ENCODE peak calls at places on chromosome 5, in five cellular contexts. U, K, I, Q and F are unnamed samples.

GRCh38 chr5:39031041-39031440 is 43.2 kb downstream of the RICTOR start:
- DNase-seq in K (no peak), Q (no peak), U (no peak), I (no peak), F (peak; percentile 41)

GRCh38 chr5:163915481-163915961 is 410.1 kb downstream of the MAT2B start:
- DNase-seq in K (no peak), Q (peak; percentile 93), U (no peak), I (peak; percentile 54), F (no peak)

GRCh38 chr5:151195622-151196021 is 28.3 kb downstream of the CCDC69 start:
- DNase-seq in U (no peak), Q (no peak), K (no peak), I (peak; percentile 91), F (no peak)

GRCh38 chr5:1016036-1016435 is 7.4 kb downstream of the NKD2 start:
- DNase-seq in I (no peak), K (no peak), Q (no peak), U (no peak), F (no peak)

GRCh38 chr5:167447466-167447865 is 844.0 kb upstream of the WWC1 start:
- DNase-seq in U (no peak), K (no peak), Q (no peak), I (no peak), F (no peak)

GRCh38 chr5:131357739-131358561 is 94.1 kb downstream of the CDC42SE2 start:
- DNase-seq in K (no peak), U (no peak), I (no peak), Q (no peak), F (no peak)

GRCh38 chr5:92909545-92909962 is 671.5 kb downstream of the NR2F1-AS1 start:
- DNase-seq in K (peak; percentile 63), I (peak; percentile 31), Q (peak; percentile 25), U (no peak), F (no peak)

GRCh38 chr5:116632890-116633289 is 58.3 kb upstream of the SEMA6A start:
- DNase-seq in I (no peak), K (no peak), U (no peak), Q (no peak), F (no peak)

GRCh38 chr5:27010646-27011045 is 27.7 kb downstream of the CDH9 start:
- DNase-seq in K (no peak), U (no peak), I (no peak), Q (no peak), F (no peak)

GRCh38 chr5:72552041-72552557 is 44.9 kb upstream of the ZNF366 start:
- DNase-seq in Q (no peak), K (no peak), I (peak; percentile 87), U (no peak), F (peak; percentile 71)

GRCh38 chr5:132190161-132190817 is 37.4 kb downstream of the P4HA2 start:
- DNase-seq in I (peak; percentile 81), Q (peak; percentile 85), U (peak; percentile 85), K (peak; percentile 39), F (peak; percentile 94)

GRCh38 chr5:91162534-91163381 is 220.4 kb downstream of the ARRDC3 start:
- DNase-seq in K (peak; percentile 9), U (peak; percentile 62), I (peak; percentile 88), Q (no peak), F (peak; percentile 73)

GRCh38 chr5:30849801-30850370 is 343.6 kb upstream of the CDH6 start:
- DNase-seq in U (peak; percentile 22), I (no peak), Q (no peak), K (no peak), F (no peak)

GRCh38 chr5:123080215-123080614 is 8.8 kb upstream of the PRDM6 start:
- DNase-seq in I (no peak), Q (no peak), K (no peak), U (no peak), F (no peak)

GRCh38 chr5:163379298-163380155 is 57.9 kb upstream of the CCNG1 start:
- DNase-seq in U (peak; percentile 56), K (no peak), I (peak; percentile 90), Q (no peak), F (no peak)

GRCh38 chr5:150567031-150567680 is 59.2 kb downstream of the NDST1 start:
- DNase-seq in Q (no peak), U (no peak), I (peak; percentile 95), K (no peak), F (no peak)

GRCh38 chr5:181045316-181045715 is 5.2 kb downstream of the BTNL9 start:
- DNase-seq in K (no peak), Q (peak; percentile 75), I (no peak), U (no peak), F (no peak)

GRCh38 chr5:109767184-109767995 is 77.7 kb downstream of the MAN2A1 start:
- DNase-seq in U (no peak), Q (no peak), K (no peak), I (no peak), F (no peak)

GRCh38 chr5:175226506-175226905 is 217.5 kb downstream of the DRD1 start:
- DNase-seq in K (no peak), Q (no peak), I (no peak), U (no peak), F (no peak)

GRCh38 chr5:149940077-149940574 is 4.5 kb downstream of the PDE6A start:
- DNase-seq in I (peak; percentile 50), K (no peak), U (no peak), Q (no peak), F (no peak)

GRCh38 chr5:1524799-1525623 is 1.3 kb upstream of the LPCAT1 start:
- DNase-seq in U (no peak), I (no peak), Q (peak; percentile 50), K (no peak), F (peak; percentile 55)

GRCh38 chr5:73446631-73447233 is 1.8 kb downstream of the FOXD1 start:
- DNase-seq in U (no peak), K (no peak), I (peak; percentile 17), Q (no peak), F (no peak)

GRCh38 chr5:891837-892389 is 688 bp downstream of the BRD9 start:
- DNase-seq in U (peak; percentile 50), I (peak; percentile 11), K (no peak), Q (peak; percentile 24), F (peak; percentile 96)

GRCh38 chr5:68830499-68830898 is 263.3 kb upstream of the SLC30A5 start:
- DNase-seq in Q (no peak), I (no peak), U (no peak), K (no peak), F (no peak)

GRCh38 chr5:71891856-71892255 is 172.8 kb downstream of the CARTPT start:
- DNase-seq in K (peak; percentile 17), Q (no peak), I (no peak), U (no peak), F (no peak)

GRCh38 chr5:62143268-62144229 is 162.5 kb upstream of the KIF2A start:
- DNase-seq in Q (peak; percentile 6), I (peak; percentile 57), K (peak; percentile 33), U (no peak), F (no peak)

GRCh38 chr5:152488869-152489268 is 83.8 kb upstream of the NMUR2 start:
- DNase-seq in Q (no peak), I (no peak), U (no peak), K (no peak), F (no peak)

GRCh38 chr5:2149196-2149541 is 266.4 kb upstream of the IRX4 start:
- DNase-seq in Q (no peak), I (peak; percentile 71), K (peak; percentile 17), U (peak; percentile 23), F (peak; percentile 89)

GRCh38 chr5:140632366-140633080 is 452 bp downstream of the CD14 start:
- DNase-seq in I (peak; percentile 32), Q (no peak), K (no peak), U (no peak), F (peak; percentile 85)

GRCh38 chr5:63963080-63963735 is 963 bp upstream of the HTR1A start:
- DNase-seq in I (peak; percentile 79), K (peak; percentile 82), U (peak; percentile 28), Q (peak; percentile 57), F (peak; percentile 89)

GRCh38 chr5:150080696-150081435 is 5.5 kb downstream of the CSF1R start:
- DNase-seq in K (no peak), I (no peak), Q (no peak), U (no peak), F (no peak)

GRCh38 chr5:133664422-133664821 is 52.1 kb upstream of the FSTL4 start:
- DNase-seq in I (no peak), Q (no peak), K (no peak), U (peak; percentile 86), F (peak; percentile 91)
- H3K4me2 ChIP-seq in I (no peak overlapping the region), Q (no peak overlapping the region), K (no peak overlapping the region), U (peak overlapping the region; percentile 59), F (no peak overlapping the region)

GRCh38 chr5:158883502-158883901 is 216.2 kb downstream of the EBF1 start:
- DNase-seq in I (no peak), K (no peak), Q (no peak), U (no peak), F (no peak)
- H3K4me2 ChIP-seq in I (no peak overlapping the region), K (no peak overlapping the region), Q (peak overlapping the region; percentile 47), U (no peak overlapping the region), F (no peak overlapping the region)

GRCh38 chr5:54895816-54896341 is 89.5 kb downstream of the ESM1 start:
- DNase-seq in K (peak; percentile 18), Q (peak; percentile 10), I (peak; percentile 66), U (peak; percentile 14), F (no peak)
- H3K4me2 ChIP-seq in K (no peak overlapping the region), Q (no peak overlapping the region), I (no peak overlapping the region), U (peak overlapping the region; percentile 21), F (peak overlapping the region; percentile 26)

DNA sequence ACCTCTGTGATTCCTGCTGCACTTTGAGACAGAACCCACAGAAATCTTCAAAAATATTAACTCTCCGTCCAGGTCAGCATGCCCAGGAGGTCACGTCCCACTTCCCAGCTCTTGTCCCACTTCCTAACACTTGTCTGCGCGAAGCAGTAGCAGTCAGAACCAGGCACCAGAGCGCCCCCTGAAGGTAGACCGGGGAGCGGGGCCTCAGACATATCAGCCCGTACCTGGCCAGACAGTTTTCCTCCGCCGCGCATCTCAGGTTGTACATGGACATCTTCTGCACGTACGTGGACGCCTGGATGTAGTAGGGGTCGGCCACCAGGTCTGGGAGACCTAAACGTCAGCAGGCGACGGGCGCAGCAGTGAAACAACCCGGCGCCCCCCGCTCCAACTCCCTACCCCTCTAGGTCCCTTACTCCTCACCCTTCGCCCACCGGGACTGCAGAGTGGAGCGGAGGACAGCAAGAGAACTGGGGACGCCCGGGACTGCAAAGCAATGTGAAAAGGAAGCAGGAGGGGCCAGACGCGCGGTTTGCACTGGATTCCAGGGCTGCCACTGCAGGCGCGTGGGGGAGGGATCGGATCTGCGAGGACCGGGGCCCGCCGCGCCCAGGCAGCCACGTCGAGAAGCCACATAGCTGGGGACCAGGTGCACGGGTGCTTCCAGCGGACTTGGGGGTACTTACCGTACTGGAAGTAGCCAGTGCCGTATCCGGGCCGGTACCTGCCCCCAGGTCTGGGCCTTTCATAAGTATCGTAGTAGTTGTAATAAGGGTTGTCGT is 1.2 kb downstream of the LOX start:
- DNase-seq in U (peak; percentile 51), Q (no peak), K (peak; percentile 67), I (peak; percentile 77), F (peak; percentile 84)
- H3K4me2 ChIP-seq in U (peak overlapping the region; percentile 100), Q (no peak overlapping the region), K (peak overlapping the region; percentile 93), I (peak overlapping the region; percentile 77), F (peak overlapping the region; percentile 88)